ENCODE peak calls at places on chromosome 11, in ten cellular contexts. T, X, P, D, W, H, C, V, F and R are unnamed samples.

GRCh38 chr11:33257160-33257896 is at the start of gene HIPK3:
- DNase-seq in F (no peak), P (peak; percentile 89), C (peak; percentile 41), W (peak; percentile 79), H (peak; percentile 77), V (peak; percentile 85), X (peak; percentile 96), D (peak; percentile 88), T (no peak), R (peak; percentile 83)

GRCh38 chr11:19962795-19963163 is 197.5 kb downstream of the DBX1 start:
- DNase-seq in F (no peak), C (no peak), P (no peak), X (no peak), D (no peak), H (no peak), V (no peak), W (no peak), T (no peak), R (no peak)

GRCh38 chr11:74678591-74679512 is 52.4 kb downstream of the CHRDL2 start:
- DNase-seq in C (no peak), D (no peak), V (peak; percentile 33), T (no peak), X (no peak), W (no peak), H (no peak), F (no peak), P (peak; percentile 46), R (no peak)

GRCh38 chr11:34165786-34166557 is 60.5 kb downstream of the NAT10 start:
- DNase-seq in T (no peak), X (peak; percentile 62), V (no peak), F (no peak), H (no peak), C (no peak), D (no peak), W (no peak), P (peak; percentile 57), R (peak; percentile 25)

GRCh38 chr11:33360642-33361041 is 103.5 kb downstream of the HIPK3 start:
- DNase-seq in W (no peak), C (no peak), V (no peak), F (no peak), P (no peak), H (no peak), T (no peak), X (no peak), D (no peak), R (no peak)

GRCh38 chr11:117823294-117823940 is 1.1 kb downstream of the FXYD2 start:
- DNase-seq in W (peak; percentile 41), F (no peak), H (no peak), V (no peak), T (no peak), C (no peak), P (no peak), X (no peak), D (peak; percentile 73), R (peak; percentile 15)

GRCh38 chr11:111370902-111371578 is 8.0 kb downstream of the POU2AF1 start:
- DNase-seq in T (no peak), H (no peak), X (no peak), F (peak; percentile 75), W (no peak), P (no peak), D (no peak), V (no peak), C (no peak), R (no peak)

GRCh38 chr11:8261921-8262551 is 1.6 kb downstream of the LMO1 start:
- DNase-seq in F (no peak), H (no peak), V (no peak), D (no peak), W (no peak), P (no peak), X (peak; percentile 56), T (no peak), C (no peak), R (no peak)

GRCh38 chr11:38089728-38090127 is 1491.7 kb upstream of the RAG2 start:
- DNase-seq in F (no peak), W (no peak), T (no peak), D (no peak), V (no peak), C (no peak), P (no peak), X (no peak), H (no peak), R (no peak)
- TF ChIP-seq MAX in F (no peak), W (no peak), T (no peak), D (no peak), V (no peak), C (no peak), P (no peak), X (no peak), H (no peak), R (no peak)

GRCh38 chr11:83007909-83008580 is 63.7 kb downstream of the RAB30 start:
- DNase-seq in V (no peak), F (no peak), H (no peak), D (no peak), C (peak; percentile 88), W (peak; percentile 94), X (peak; percentile 72), P (peak; percentile 67), T (no peak), R (peak; percentile 17)
- TF ChIP-seq MAX in V (no peak), F (no peak), H (no peak), D (no peak), C (peak; percentile 40), W (no peak), X (no peak), P (peak; percentile 44), T (no peak), R (no peak)

DNA sequence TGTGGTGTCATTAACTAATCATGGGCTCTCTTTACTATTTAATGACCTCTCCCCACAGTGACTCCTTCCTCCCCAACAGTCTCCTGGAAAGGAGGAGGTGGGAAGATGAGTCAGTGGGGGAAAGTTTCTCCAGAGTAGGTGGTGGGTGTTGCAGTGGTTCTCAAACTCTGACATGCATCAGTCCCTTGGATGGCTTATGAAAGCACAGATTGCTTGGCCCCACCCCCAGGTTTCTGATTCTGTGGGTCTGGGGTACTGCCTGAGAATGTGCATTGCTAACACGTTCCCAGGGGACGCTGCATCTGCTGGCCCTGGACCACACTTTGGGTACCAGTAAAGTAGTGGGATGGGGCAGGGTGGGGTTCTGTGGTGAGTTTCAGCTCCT is 9.8 kb downstream of the CD82 start:
- DNase-seq in H (no peak), D (peak; percentile 62), P (no peak), F (no peak), W (no peak), V (no peak), X (peak; percentile 1), T (no peak), C (no peak), R (no peak)
- TF ChIP-seq MAX in H (no peak), D (no peak), P (no peak), F (no peak), W (no peak), V (no peak), X (no peak), T (no peak), C (no peak), R (no peak)

GRCh38 chr11:113647108-113647507 is 59.0 kb downstream of the TMPRSS5 start:
- DNase-seq in P (peak; percentile 53), T (no peak), X (no peak), W (no peak), D (peak; percentile 16), F (no peak), C (no peak), V (no peak), H (no peak), R (no peak)

GRCh38 chr11:113651018-113651417 is 55.1 kb downstream of the TMPRSS5 start:
- DNase-seq in P (no peak), W (no peak), X (no peak), H (no peak), C (no peak), T (no peak), V (no peak), F (no peak), D (no peak), R (no peak)

GRCh38 chr11:113645593-113646349 is 60.3 kb downstream of the TMPRSS5 start:
- DNase-seq in T (no peak), H (no peak), V (no peak), P (no peak), F (no peak), C (no peak), D (no peak), X (no peak), W (no peak), R (no peak)

GRCh38 chr11:113649311-113649710 is 56.8 kb downstream of the TMPRSS5 start:
- DNase-seq in X (no peak), V (no peak), P (no peak), H (no peak), F (no peak), C (no peak), D (no peak), W (no peak), T (no peak), R (no peak)

GRCh38 chr11:113647856-113648255 is 58.3 kb downstream of the TMPRSS5 start:
- DNase-seq in H (no peak), V (no peak), T (no peak), X (no peak), P (no peak), C (no peak), D (no peak), F (no peak), W (no peak), R (no peak)
- TF ChIP-seq MAX in H (no peak), V (no peak), T (no peak), X (no peak), P (no peak), C (no peak), D (no peak), F (no peak), W (no peak), R (no peak)

DNA sequence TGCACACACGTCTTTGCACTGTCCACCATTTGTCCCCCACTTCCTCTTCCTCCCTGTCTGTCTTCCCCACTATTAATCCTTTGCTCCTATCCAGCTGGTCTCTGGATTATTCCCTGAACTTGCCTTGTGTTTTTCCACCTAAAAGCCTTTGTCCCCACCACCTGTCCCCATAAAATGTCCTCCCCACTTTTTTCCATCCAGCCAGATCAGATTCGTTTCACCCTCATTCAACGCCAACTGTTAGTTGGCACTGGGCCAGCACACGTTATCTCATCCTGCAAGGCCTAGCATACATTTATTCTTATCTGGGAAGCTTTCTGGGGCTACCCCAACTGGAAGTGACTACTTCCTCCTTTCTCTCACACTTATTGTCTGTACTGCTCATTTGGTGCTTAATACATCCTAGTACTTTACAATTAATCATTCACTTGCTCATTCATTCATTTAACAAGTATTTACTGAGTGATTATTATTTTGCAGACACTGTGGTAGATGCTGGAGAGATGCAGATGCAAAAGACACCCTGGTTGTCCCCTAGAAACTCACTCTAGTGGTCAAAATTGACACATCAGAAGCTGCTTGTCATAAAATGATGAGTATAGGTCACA is 96.2 kb downstream of the RASSF10 start:
- DNase-seq in C (no peak), P (peak; percentile 72), X (peak; percentile 41), H (no peak), D (peak; percentile 8), T (no peak), W (peak; percentile 99), F (no peak), V (no peak), R (no peak)
- TF ChIP-seq MAX in C (no peak), P (no peak), X (no peak), H (no peak), D (no peak), T (no peak), W (no peak), F (no peak), V (no peak), R (no peak)